ENCODE peak calls at places on chromosomes 2 and 18, in nine cellular contexts. L, N, T, C, P, U, I, W and H are unnamed samples.

GRCh38 chr2:9300214-9300613 is 93.6 kb downstream of the ASAP2 start:
- DNase-seq in W (no peak), N (no peak), P (no peak), T (no peak), I (no peak), L (no peak), C (no peak), U (no peak), H (no peak)

GRCh38 chr2:46002507-46002883 is 294.7 kb upstream of the EPAS1 start:
- DNase-seq in U (no peak), L (peak; percentile 54), C (no peak), W (no peak), T (no peak), N (no peak), P (peak; percentile 57), I (no peak), H (no peak)

GRCh38 chr2:119387381-119388129 is 20.8 kb downstream of the DBI start:
- DNase-seq in T (peak; percentile 33), P (peak; percentile 76), N (peak; percentile 74), U (no peak), I (peak; percentile 61), L (no peak), W (peak; percentile 83), C (peak; percentile 23), H (peak; percentile 57)

GRCh38 chr2:10094271-10094814 is 14.1 kb upstream of the CYS1 start:
- DNase-seq in C (no peak), T (no peak), N (no peak), L (no peak), P (no peak), U (no peak), I (no peak), W (no peak), H (no peak)

GRCh38 chr18:55272510-55273243 is 313.4 kb upstream of the CCDC68 start:
- DNase-seq in P (peak; percentile 81), L (peak; percentile 28), T (no peak), U (no peak), I (no peak), W (peak; percentile 60), N (no peak), C (no peak), H (no peak)

GRCh38 chr2:46299365-46300263 is 2.4 kb downstream of the EPAS1 start:
- DNase-seq in W (peak; percentile 74), I (peak; percentile 16), C (no peak), L (peak; percentile 71), N (no peak), T (no peak), P (peak; percentile 82), U (no peak), H (peak; percentile 72)

GRCh38 chr18:44536041-44536440 is 144.6 kb upstream of the SETBP1 start:
- DNase-seq in C (no peak), I (no peak), P (peak; percentile 81), U (no peak), L (peak; percentile 22), W (peak; percentile 84), T (no peak), N (no peak), H (no peak)

GRCh38 chr18:48318481-48318880 is 90.7 kb downstream of the ZBTB7C start:
- DNase-seq in U (no peak), N (no peak), P (no peak), I (no peak), T (no peak), W (no peak), C (no peak), L (no peak), H (no peak)

GRCh38 chr2:117714761-117715160 is 99.7 kb upstream of the DDX18 start:
- DNase-seq in U (no peak), P (no peak), C (no peak), L (no peak), N (no peak), I (peak; percentile 73), T (no peak), W (no peak), H (no peak)

GRCh38 chr2:188440849-188441248 is 149.2 kb downstream of the GULP1 start:
- DNase-seq in C (no peak), U (no peak), P (no peak), I (no peak), N (no peak), W (no peak), L (no peak), T (no peak), H (no peak)

GRCh38 chr2:101223814-101224231 is 28.9 kb upstream of the CNOT11 start:
- DNase-seq in W (peak; percentile 87), T (peak; percentile 83), I (no peak), U (peak; percentile 13), P (peak; percentile 41), L (no peak), N (no peak), C (peak; percentile 9), H (no peak)